ENCODE peak calls at places on chromosomes 6 and 20, in five cellular contexts. J is IMR-90, S is trophoblast cell, E is H1, U is mesenchymal stem cell. D is an unnamed sample.

GRCh38 chr6:116439572-116439971 is 21.6 kb upstream of the CALHM6 start:
- DNase-seq in J (peak; percentile 52), S (no peak), E (no peak), U (no peak), D (no peak)

GRCh38 chr20:17227199-17227535 is 327 bp downstream of the PCSK2 start:
- DNase-seq in J (no peak), S (no peak), E (peak; percentile 48), U (no peak), D (no peak)

GRCh38 chr6:37547564-37548061 is 47.9 kb upstream of the CCDC167 start:
- DNase-seq in J (peak; percentile 71), S (no peak), E (no peak), U (no peak), D (no peak)

GRCh38 chr20:10309326-10309725 is 90.7 kb downstream of the SNAP25 start:
- DNase-seq in J (peak; percentile 95), S (no peak), E (no peak), U (peak; percentile 81), D (no peak)

GRCh38 chr6:12024715-12025434 is 12.8 kb downstream of the HIVEP1 start:
- DNase-seq in J (peak; percentile 95), S (peak; percentile 20), E (no peak), U (peak; percentile 86), D (no peak)

GRCh38 chr20:57892471-57892870 is 182.7 kb upstream of the PMEPA1 start:
- DNase-seq in J (no peak), S (no peak), E (no peak), U (no peak), D (no peak)

GRCh38 chr6:112929661-112930060 is 582.5 kb downstream of the RFPL4B start:
- DNase-seq in J (no peak), S (no peak), E (no peak), U (no peak), D (no peak)

GRCh38 chr20:2521369-2522305 is 12.9 kb upstream of the ZNF343 start:
- DNase-seq in J (peak; percentile 46), S (no peak), E (peak; percentile 78), U (peak; percentile 56), D (peak; percentile 37)

GRCh38 chr6:16406966-16407365 is 168.6 kb downstream of the GMPR start:
- DNase-seq in J (no peak), S (no peak), E (no peak), U (no peak), D (no peak)

GRCh38 chr20:35235881-35236280 is 9.4 kb downstream of the MMP24 start:
- DNase-seq in J (no peak), S (no peak), E (no peak), U (no peak), D (no peak)

GRCh38 chr6:141265748-141266647 is 866.7 kb upstream of the GJE1 start:
- DNase-seq in J (no peak), S (no peak), E (no peak), U (no peak), D (no peak)

GRCh38 chr6:158231551-158232444 is 63.6 kb downstream of the GTF2H5 start:
- DNase-seq in J (peak; percentile 58), S (peak; percentile 58), E (peak; percentile 77), U (peak; percentile 75), D (peak; percentile 68)
- H3K14ac ChIP-seq in J (peak overlapping the region; percentile 99), S (peak overlapping the region; percentile 98), E (no peak overlapping the region), U (peak overlapping the region; percentile 57), D (peak overlapping the region; percentile 51)

GRCh38 chr6:67358241-67358640 is 1276.8 kb upstream of the ADGRB3 start:
- DNase-seq in J (no peak), S (no peak), E (no peak), U (no peak), D (no peak)
- H3K4me3 ChIP-seq in J (no peak overlapping the region), S (no peak overlapping the region), E (no peak overlapping the region), U (no peak overlapping the region), D (no peak overlapping the region)

DNA sequence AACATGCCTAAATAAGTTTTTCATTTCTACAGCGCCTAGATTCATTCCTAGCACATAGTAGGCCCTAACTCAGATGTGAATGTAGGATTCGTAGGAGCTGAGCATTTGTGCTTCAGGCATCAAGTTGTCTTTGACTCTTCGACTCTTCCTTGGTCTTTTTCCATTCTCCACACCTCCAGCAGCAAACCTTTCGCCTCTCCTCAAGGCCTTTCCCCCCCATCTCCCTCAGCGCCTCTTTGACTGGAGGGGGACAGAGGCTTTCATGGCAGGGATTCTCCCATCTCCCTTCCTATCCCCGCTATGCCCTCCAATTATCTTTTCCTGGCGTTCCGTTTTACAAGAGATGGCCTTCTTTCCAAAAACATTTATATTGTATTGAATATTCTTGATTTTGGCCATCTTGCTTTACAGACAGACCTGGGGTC is 717 bp downstream of the CASP8AP2 start:
- DNase-seq in J (no peak), S (no peak), E (no peak), U (no peak), D (no peak)
- H3K18ac ChIP-seq in J (no peak overlapping the region), S (no peak overlapping the region), E (no peak overlapping the region), U (peak overlapping the region; percentile 64), D (no peak overlapping the region)

GRCh38 chr6:133130863-133131262 is 110.3 kb upstream of the EYA4 start:
- DNase-seq in J (peak; percentile 66), S (peak; percentile 25), E (no peak), U (no peak), D (no peak)

GRCh38 chr6:133132092-133132491 is 109.1 kb upstream of the EYA4 start:
- DNase-seq in J (peak; percentile 40), S (no peak), E (no peak), U (no peak), D (no peak)

GRCh38 chr6:133131621-133132020 is 109.5 kb upstream of the EYA4 start:
- DNase-seq in J (no peak), S (no peak), E (no peak), U (no peak), D (no peak)

GRCh38 chr6:133129556-133129955 is 111.6 kb upstream of the EYA4 start:
- DNase-seq in J (no peak), S (no peak), E (no peak), U (no peak), D (no peak)

DNA sequence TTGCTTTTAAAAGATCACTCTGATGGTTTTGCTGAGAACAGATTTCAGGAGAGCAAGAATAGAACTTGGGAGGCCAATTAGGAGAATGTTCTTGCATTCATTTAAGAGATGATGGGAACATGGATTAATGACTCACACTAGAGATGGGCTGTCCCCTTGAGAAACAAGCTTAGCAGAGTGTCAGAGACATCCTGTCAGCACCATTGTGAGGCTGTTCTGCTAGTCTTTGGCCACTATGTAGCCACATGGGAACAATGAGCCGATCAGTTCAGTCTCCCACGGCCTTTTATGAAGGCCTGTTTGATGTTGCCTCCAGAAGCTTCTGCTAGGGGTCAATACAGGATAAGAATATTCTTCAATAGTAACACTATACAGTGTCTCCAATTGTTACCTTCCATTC is 113.0 kb upstream of the EYA4 start:
- DNase-seq in J (peak; percentile 28), S (no peak), E (no peak), U (peak; percentile 7), D (no peak)
- H3K14ac ChIP-seq in J (no peak overlapping the region), S (no peak overlapping the region), E (no peak overlapping the region), U (no peak overlapping the region), D (no peak overlapping the region)

DNA sequence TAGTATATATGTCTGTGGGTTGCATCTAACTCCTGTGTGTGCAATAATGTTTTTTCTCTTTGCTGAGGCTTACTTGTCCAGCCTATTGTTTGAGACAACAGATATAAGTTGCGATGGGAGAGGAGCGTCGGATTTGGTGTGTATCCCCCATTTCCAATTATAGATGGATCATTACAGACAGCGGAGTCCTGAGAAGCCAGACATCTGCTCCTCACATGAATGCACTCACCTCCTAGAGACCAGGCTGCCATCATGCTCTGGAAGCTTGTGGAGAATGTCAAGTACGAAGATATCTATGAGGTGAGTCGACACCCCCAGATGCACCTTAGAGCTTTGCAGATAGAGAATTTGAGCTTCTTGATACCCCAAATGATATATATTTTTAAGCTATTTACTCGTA is at the start of gene TFAP2B:
- DNase-seq in J (no peak), S (no peak), E (no peak), U (no peak), D (no peak)
- H3K4me3 ChIP-seq in J (no peak within 1 kb of the TSS), S (peak within 1 kb of the TSS; percentile 68), E (peak within 1 kb of the TSS; percentile 56), U (peak within 1 kb of the TSS; percentile 40), D (no peak within 1 kb of the TSS)

GRCh38 chr20:51176846-51177245 is 153.9 kb upstream of the KCNG1 start:
- DNase-seq in J (peak; percentile 18), S (no peak), E (no peak), U (no peak), D (no peak)

GRCh38 chr20:51175156-51175555 is 152.2 kb upstream of the KCNG1 start:
- DNase-seq in J (no peak), S (no peak), E (no peak), U (no peak), D (no peak)

GRCh38 chr20:51174536-51174935 is 151.6 kb upstream of the KCNG1 start:
- DNase-seq in J (no peak), S (no peak), E (no peak), U (no peak), D (no peak)

GRCh38 chr20:51176446-51176845 is 153.5 kb upstream of the KCNG1 start:
- DNase-seq in J (no peak), S (no peak), E (no peak), U (no peak), D (no peak)

GRCh38 chr20:51175724-51176123 is 152.8 kb upstream of the KCNG1 start:
- DNase-seq in J (no peak), S (no peak), E (no peak), U (no peak), D (no peak)
- H3K18ac ChIP-seq in J (no peak overlapping the region), S (no peak overlapping the region), E (no peak overlapping the region), U (no peak overlapping the region), D (no peak overlapping the region)

DNA sequence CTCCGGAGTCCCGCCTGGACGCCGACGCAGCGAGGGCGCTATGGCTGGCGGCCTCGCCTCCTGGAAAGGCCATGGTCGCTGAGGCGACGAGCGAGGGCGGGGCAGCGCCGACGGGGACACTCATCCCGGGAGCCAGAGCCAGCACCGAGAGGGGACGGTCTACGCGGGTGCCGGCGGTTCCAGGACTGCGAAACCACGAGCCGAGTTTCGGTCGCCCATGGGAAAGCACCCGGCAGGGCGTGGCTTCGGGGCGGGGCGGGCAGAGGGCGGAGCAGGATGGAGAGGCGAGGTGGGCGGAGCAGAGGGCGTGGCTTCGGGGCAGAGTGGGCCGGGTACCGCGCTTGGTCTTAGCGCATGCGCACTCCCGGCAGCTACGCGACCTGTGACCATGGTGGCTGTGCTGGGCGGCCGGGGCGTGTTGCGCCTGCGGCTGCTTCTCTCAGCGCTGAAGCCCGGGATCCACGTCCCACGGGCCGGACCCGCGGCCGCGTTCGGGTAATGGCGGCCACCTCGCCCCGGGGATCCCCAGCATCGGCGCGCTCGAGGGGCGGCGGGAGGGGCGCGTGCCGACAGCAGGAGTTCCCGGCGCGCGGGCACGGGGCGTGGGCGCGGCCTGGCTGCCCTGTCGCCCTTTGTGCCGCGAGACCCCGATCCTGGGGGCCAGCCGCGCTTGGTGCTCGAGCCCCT is at the start of gene BPHL:
- DNase-seq in J (peak; percentile 89), S (peak; percentile 95), E (peak; percentile 100), U (peak; percentile 93), D (peak; percentile 95)
- H3K14ac ChIP-seq in J (peak within 1 kb of the TSS; percentile 91), S (peak within 1 kb of the TSS; percentile 93), E (no peak within 1 kb of the TSS), U (no peak within 1 kb of the TSS), D (peak within 1 kb of the TSS; percentile 99)

GRCh38 chr6:28000351-28001045 is 43.5 kb downstream of the OR2B6 start:
- DNase-seq in J (no peak), S (no peak), E (no peak), U (no peak), D (no peak)

GRCh38 chr6:27994616-27995015 is 37.6 kb downstream of the OR2B6 start:
- DNase-seq in J (no peak), S (no peak), E (no peak), U (no peak), D (no peak)
- H3K4me3 ChIP-seq in J (no peak overlapping the region), S (no peak overlapping the region), E (no peak overlapping the region), U (no peak overlapping the region), D (no peak overlapping the region)

GRCh38 chr6:106084973-106085686 is 1.0 kb upstream of the PRDM1 start:
- DNase-seq in J (peak; percentile 68), S (no peak), E (no peak), U (peak; percentile 80), D (no peak)
- H3K18ac ChIP-seq in J (peak overlapping the region; percentile 81), S (no peak overlapping the region), E (no peak overlapping the region), U (no peak overlapping the region), D (no peak overlapping the region)